ENCODE peak calls at places on chromosome 18, in six cellular contexts. T is tibial nerve, U is cardiac muscle cell, X is thoracic aorta, I is kidney epithelial cell, C is stomach. B is an unnamed sample.

GRCh38 chr18:69703461-69703860 is 244.2 kb downstream of the CD226 start:
- DNase-seq in C (no peak), I (no peak), U (no peak), X (no peak), T (no peak), B (no peak)

GRCh38 chr18:65735166-65735565 is 15.6 kb upstream of the CDH7 start:
- DNase-seq in X (no peak), T (no peak), I (no peak), U (no peak), C (no peak), B (no peak)

GRCh38 chr18:44950685-44951195 is 270.1 kb downstream of the SETBP1 start:
- DNase-seq in T (no peak), I (no peak), C (no peak), U (no peak), X (no peak), B (no peak)

GRCh38 chr18:34838669-34839068 is 128.6 kb downstream of the DTNA start:
- DNase-seq in I (no peak), U (no peak), T (no peak), X (no peak), C (no peak), B (no peak)

GRCh38 chr18:73597832-73598615 is 549.6 kb downstream of the FBXO15 start:
- DNase-seq in I (no peak), X (no peak), T (no peak), C (no peak), U (no peak), B (no peak)

GRCh38 chr18:45993441-45993840 is 26.3 kb upstream of the EPG5 start:
- DNase-seq in I (peak), U (peak), X (no peak), C (no peak), T (no peak), B (peak)

GRCh38 chr18:49162226-49162848 is 211.6 kb upstream of the SMAD7 start:
- DNase-seq in C (no peak), T (no peak), I (no peak), U (no peak), X (no peak), B (no peak)

GRCh38 chr18:27604583-27604982 is 419.5 kb upstream of the CHST9 start:
- DNase-seq in I (peak), C (no peak), T (no peak), U (peak), X (no peak), B (peak)

GRCh38 chr18:68244786-68245185 is 470.1 kb downstream of the TMX3 start:
- DNase-seq in T (no peak), X (no peak), U (peak), I (no peak), C (no peak), B (peak)

GRCh38 chr18:48544116-48544515 is 5.3 kb downstream of the CTIF start:
- DNase-seq in I (no peak), X (no peak), C (no peak), U (no peak), T (no peak), B (no peak)

GRCh38 chr18:36247036-36247435 is 50.5 kb upstream of the FHOD3 start:
- DNase-seq in X (no peak), U (no peak), C (no peak), T (no peak), I (no peak), B (peak)

GRCh38 chr18:58928401-58928800 is 63.7 kb downstream of the ZNF532 start:
- DNase-seq in T (no peak), X (no peak), I (no peak), C (no peak), U (no peak), B (no peak)

GRCh38 chr18:26215247-26215970 is 10.8 kb upstream of the TAF4B start:
- DNase-seq in X (no peak), U (no peak), C (no peak), T (no peak), I (no peak), B (no peak)

GRCh38 chr18:42094875-42095274 is 139.8 kb downstream of the PIK3C3 start:
- DNase-seq in U (no peak), T (no peak), X (no peak), I (no peak), C (no peak), B (no peak)

GRCh38 chr18:45173799-45174519 is 441.3 kb upstream of the SLC14A2 start:
- DNase-seq in I (no peak), C (no peak), T (no peak), X (no peak), U (no peak), B (no peak)

GRCh38 chr18:79596451-79597175 is 83.0 kb upstream of the CTDP1 start:
- DNase-seq in T (no peak), I (no peak), C (no peak), U (no peak), X (no peak), B (no peak)

GRCh38 chr18:7567487-7568425 is 640 bp downstream of the PTPRM start:
- DNase-seq in I (no peak), C (peak), X (no peak), T (peak), U (peak), B (peak)

GRCh38 chr18:37663446-37663845 is 97.8 kb upstream of the CELF4 start:
- DNase-seq in I (no peak), U (no peak), T (no peak), X (no peak), C (no peak), B (no peak)

GRCh38 chr18:5058768-5059539 is 138.1 kb downstream of the AKAIN1 start:
- DNase-seq in X (no peak), U (no peak), I (no peak), C (no peak), T (no peak), B (no peak)

GRCh38 chr18:45976581-45977373 is 9.6 kb upstream of the EPG5 start:
- DNase-seq in U (peak), T (no peak), C (no peak), X (no peak), I (no peak), B (no peak)

GRCh38 chr18:62434798-62435197 is 88.0 kb upstream of the ZCCHC2 start:
- DNase-seq in T (no peak), I (no peak), C (no peak), U (no peak), X (no peak), B (no peak)

GRCh38 chr18:27315001-27315400 is 129.9 kb upstream of the CHST9 start:
- DNase-seq in T (no peak), U (peak), C (no peak), I (no peak), X (no peak), B (no peak)

GRCh38 chr18:2960983-2961696 is 51.8 kb downstream of the LPIN2 start:
- DNase-seq in I (no peak), T (no peak), U (no peak), C (no peak), X (no peak), B (no peak)

GRCh38 chr18:47160256-47160655 is 10.0 kb upstream of the HDHD2 start:
- DNase-seq in U (no peak), X (no peak), C (no peak), I (no peak), T (no peak), B (no peak)

GRCh38 chr18:29501952-29502351 is 1325.0 kb upstream of the CDH2 start:
- DNase-seq in I (peak), X (no peak), T (no peak), U (peak), C (no peak), B (peak)

GRCh38 chr18:48488388-48488850 is 50.4 kb upstream of the CTIF start:
- DNase-seq in X (peak), T (no peak), I (peak), C (peak), U (peak), B (peak)

GRCh38 chr18:13436596-13436995 is 218.0 kb downstream of the LDLRAD4 start:
- DNase-seq in C (no peak), I (no peak), T (no peak), X (no peak), U (no peak), B (no peak)

GRCh38 chr18:23826850-23827620 is 137.8 kb downstream of the LAMA3 start:
- DNase-seq in C (no peak), U (no peak), I (no peak), T (no peak), X (no peak), B (no peak)

GRCh38 chr18:6056171-6056932 is 161.0 kb upstream of the TMEM200C start:
- DNase-seq in X (no peak), U (peak), T (no peak), I (no peak), C (no peak), B (peak)

GRCh38 chr18:58745914-58746313 is 74.6 kb downstream of the MALT1 start:
- DNase-seq in C (no peak), T (no peak), U (no peak), I (no peak), X (no peak), B (no peak)

GRCh38 chr18:54607213-54607934 is 16.3 kb downstream of the DYNAP start:
- DNase-seq in X (no peak), T (no peak), C (peak), I (peak), U (peak), B (peak)

GRCh38 chr18:63126134-63127067 is 193.2 kb downstream of the BCL2 start:
- DNase-seq in T (no peak), C (no peak), X (no peak), I (no peak), U (no peak), B (no peak)

GRCh38 chr18:39799010-39799409 is 2156.0 kb upstream of the PIK3C3 start:
- DNase-seq in U (peak), X (no peak), T (no peak), C (no peak), I (no peak), B (peak)
- H3K4me3 ChIP-seq in U (peak), X (no peak), T (no peak), C (peak), I (peak), B (peak)

DNA sequence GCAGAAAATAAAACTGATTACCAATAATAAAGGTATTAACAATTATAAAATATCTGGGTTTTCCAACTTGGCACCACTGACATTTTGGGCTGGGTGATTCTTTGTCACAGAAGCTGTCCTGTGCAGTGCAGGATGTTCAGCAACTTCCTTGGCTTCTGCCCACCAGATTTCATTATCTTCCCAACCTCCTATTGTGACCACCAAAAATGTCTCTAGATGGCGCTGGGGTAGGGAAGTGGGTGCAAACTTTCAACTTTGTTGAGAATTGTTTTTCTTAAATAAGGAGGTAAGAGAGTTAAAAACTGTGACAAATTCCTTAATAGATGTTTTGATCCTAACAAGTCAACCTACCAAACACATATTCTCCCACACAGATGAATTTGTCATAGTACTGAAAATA is 90.1 kb downstream of the GAREM1 start:
- DNase-seq in U (peak), X (no peak), T (no peak), C (no peak), I (no peak), B (peak)
- TF ChIP-seq CTCF in U (peak), X (no peak), T (no peak), C (no peak), I (no peak), B (peak)

GRCh38 chr18:76474824-76475223 is 20.2 kb downstream of the ZNF516 start:
- DNase-seq in I (no peak), X (no peak), C (no peak), T (no peak), U (no peak), B (no peak)

GRCh38 chr18:76480913-76481312 is 14.1 kb downstream of the ZNF516 start:
- DNase-seq in X (no peak), C (no peak), I (no peak), U (no peak), T (no peak), B (no peak)

GRCh38 chr18:76479351-76480238 is 15.4 kb downstream of the ZNF516 start:
- DNase-seq in I (no peak), U (no peak), X (no peak), C (no peak), T (no peak), B (no peak)

GRCh38 chr18:76475450-76476203 is 19.4 kb downstream of the ZNF516 start:
- DNase-seq in I (no peak), X (no peak), U (no peak), C (no peak), T (no peak), B (no peak)

GRCh38 chr18:76476665-76477561 is 18.1 kb downstream of the ZNF516 start:
- DNase-seq in X (no peak), C (no peak), U (peak), I (peak), T (no peak), B (peak)
- H3K4me3 ChIP-seq in X (peak), C (peak), U (no peak), I (no peak), T (peak), B (peak)

GRCh38 chr18:33746261-33746660 is 168.2 kb downstream of the ASXL3 start:
- DNase-seq in T (no peak), C (no peak), I (no peak), X (no peak), U (no peak), B (no peak)
- TF ChIP-seq CTCF in T (no peak), C (no peak), I (no peak), X (no peak), U (no peak), B (no peak)